ENCODE peak calls at places on chromosome 13, in four cellular contexts. W, K, V and A are unnamed samples.

GRCh38 chr13:48165727-48166126 is 67.3 kb upstream of the ITM2B start:
- DNase-seq in V (no peak), W (no peak), K (no peak), A (no peak)

GRCh38 chr13:43261018-43261417 is 237.6 kb downstream of the DNAJC15 start:
- DNase-seq in V (peak; percentile 90), K (no peak), W (no peak), A (peak; percentile 30)

GRCh38 chr13:108508263-108508662 is 121.1 kb upstream of the MYO16 start:
- DNase-seq in V (peak; percentile 29), K (peak; percentile 40), W (peak; percentile 36), A (peak; percentile 41)

GRCh38 chr13:40792284-40793051 is 3.1 kb downstream of the SLC25A15 start:
- DNase-seq in K (peak; percentile 17), W (no peak), V (no peak), A (no peak)

GRCh38 chr13:23621316-23621645 is 51.1 kb downstream of the TNFRSF19 start:
- DNase-seq in K (no peak), W (no peak), V (peak; percentile 96), A (peak; percentile 92)

GRCh38 chr13:101709952-101710351 is 257.5 kb downstream of the ITGBL1 start:
- DNase-seq in K (no peak), W (no peak), V (no peak), A (no peak)

GRCh38 chr13:40116008-40116407 is 460.5 kb downstream of the COG6 start:
- DNase-seq in K (no peak), W (no peak), V (peak; percentile 40), A (peak; percentile 88)

GRCh38 chr13:108915634-108916497 is 286.5 kb downstream of the MYO16 start:
- DNase-seq in W (no peak), V (peak; percentile 88), K (peak; percentile 76), A (peak; percentile 93)

GRCh38 chr13:86892330-86892729 is 778.8 kb upstream of the SLITRK5 start:
- DNase-seq in V (peak; percentile 2), W (no peak), K (no peak), A (no peak)

GRCh38 chr13:23506821-23507210 is 63.4 kb upstream of the TNFRSF19 start:
- DNase-seq in K (no peak), W (no peak), V (peak; percentile 98), A (peak; percentile 87)

GRCh38 chr13:101757446-101758039 is 305.1 kb downstream of the ITGBL1 start:
- DNase-seq in V (peak; percentile 50), K (no peak), W (no peak), A (peak; percentile 45)

GRCh38 chr13:34290661-34291060 is 472.7 kb downstream of the RFC3 start:
- DNase-seq in W (no peak), K (no peak), V (no peak), A (no peak)

GRCh38 chr13:62653371-62653770 is 1237.7 kb upstream of the PCDH20 start:
- DNase-seq in V (peak; percentile 18), W (no peak), K (no peak), A (no peak)

GRCh38 chr13:66459143-66459542 is 771.0 kb downstream of the PCDH9 start:
- DNase-seq in W (no peak), V (no peak), K (no peak), A (no peak)

GRCh38 chr13:109737606-109738005 is 48.8 kb downstream of the IRS2 start:
- DNase-seq in V (peak; percentile 65), K (no peak), W (no peak), A (no peak)

GRCh38 chr13:94154362-94154761 is 325.1 kb downstream of the DCT start:
- DNase-seq in K (no peak), W (no peak), V (peak; percentile 35), A (no peak)

GRCh38 chr13:21304256-21304655 is 127.8 kb downstream of the MRPL57 start:
- DNase-seq in W (no peak), V (no peak), K (no peak), A (no peak)

GRCh38 chr13:106133025-106133424 is 402.4 kb downstream of the EFNB2 start:
- DNase-seq in W (no peak), V (peak; percentile 81), K (no peak), A (peak; percentile 34)

GRCh38 chr13:114109646-114110045 is 22.8 kb downstream of the RASA3 start:
- DNase-seq in W (no peak), V (no peak), K (no peak), A (no peak)

GRCh38 chr13:28273919-28274318 is 135.6 kb downstream of the PAN3 start:
- DNase-seq in W (no peak), K (no peak), V (peak; percentile 3), A (no peak)

GRCh38 chr13:111632906-111633305 is 312.5 kb downstream of the TEX29 start:
- DNase-seq in W (no peak), V (no peak), K (peak; percentile 84), A (no peak)

GRCh38 chr13:43307921-43308433 is 284.6 kb downstream of the DNAJC15 start:
- DNase-seq in K (no peak), W (no peak), V (peak; percentile 87), A (peak; percentile 92)

GRCh38 chr13:44155422-44156293 is 218.0 kb upstream of the SERP2 start:
- DNase-seq in W (no peak), V (peak; percentile 45), K (peak; percentile 50), A (peak; percentile 43)

GRCh38 chr13:27791146-27791900 is 960 bp upstream of the GSX1 start:
- DNase-seq in W (no peak), K (no peak), V (no peak), A (no peak)

GRCh38 chr13:111941845-111942447 is 125.0 kb upstream of the SOX1 start:
- DNase-seq in K (peak; percentile 19), W (no peak), V (no peak), A (no peak)

GRCh38 chr13:91398413-91399188 is at the start of gene GPC5:
- DNase-seq in V (peak; percentile 43), W (peak; percentile 69), K (peak; percentile 89), A (peak; percentile 63)

GRCh38 chr13:28357846-28358496 is 137.0 kb downstream of the FLT1 start:
- DNase-seq in V (no peak), W (no peak), K (no peak), A (peak; percentile 68)

GRCh38 chr13:112686364-112686763 is 3.5 kb upstream of the ATP11A start:
- DNase-seq in W (no peak), V (no peak), K (peak; percentile 22), A (no peak)

DNA sequence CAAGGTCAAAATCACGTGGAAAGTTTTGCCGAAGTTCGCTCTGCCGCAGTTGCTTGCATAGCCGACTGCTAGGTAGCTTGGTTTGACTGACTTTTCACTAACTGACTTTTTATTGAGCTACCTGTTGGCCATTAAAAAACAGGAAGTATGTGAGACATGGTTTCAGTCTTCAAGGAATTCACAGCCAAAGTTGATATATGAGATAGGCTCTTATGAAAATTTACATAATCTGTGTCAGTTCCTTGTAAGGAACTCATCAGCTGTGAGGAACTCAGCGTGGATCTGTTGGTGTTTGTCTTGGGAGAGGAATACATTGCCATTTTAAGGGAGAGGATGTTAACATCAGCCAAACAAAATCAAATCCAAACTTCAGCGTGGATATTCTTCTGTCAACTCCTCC is 2.1 kb downstream of the RNF113B start:
- DNase-seq in W (no peak), V (peak; percentile 31), K (no peak), A (peak; percentile 42)
- H2BK5ac ChIP-seq in W (no peak overlapping the region), V (peak overlapping the region; percentile 91), K (no peak overlapping the region), A (no peak overlapping the region)

GRCh38 chr13:99501952-99502310 is 659 bp downstream of the TM9SF2 start:
- DNase-seq in W (no peak), K (no peak), V (peak; percentile 31), A (peak; percentile 52)
- H2BK5ac ChIP-seq in W (peak overlapping the region; percentile 71), K (no peak overlapping the region), V (peak overlapping the region; percentile 43), A (no peak overlapping the region)

GRCh38 chr13:30809787-30810186 is 74.4 kb downstream of the ALOX5AP start:
- DNase-seq in V (no peak), K (no peak), W (no peak), A (no peak)
- H2BK5ac ChIP-seq in V (no peak overlapping the region), K (no peak overlapping the region), W (no peak overlapping the region), A (no peak overlapping the region)

DNA sequence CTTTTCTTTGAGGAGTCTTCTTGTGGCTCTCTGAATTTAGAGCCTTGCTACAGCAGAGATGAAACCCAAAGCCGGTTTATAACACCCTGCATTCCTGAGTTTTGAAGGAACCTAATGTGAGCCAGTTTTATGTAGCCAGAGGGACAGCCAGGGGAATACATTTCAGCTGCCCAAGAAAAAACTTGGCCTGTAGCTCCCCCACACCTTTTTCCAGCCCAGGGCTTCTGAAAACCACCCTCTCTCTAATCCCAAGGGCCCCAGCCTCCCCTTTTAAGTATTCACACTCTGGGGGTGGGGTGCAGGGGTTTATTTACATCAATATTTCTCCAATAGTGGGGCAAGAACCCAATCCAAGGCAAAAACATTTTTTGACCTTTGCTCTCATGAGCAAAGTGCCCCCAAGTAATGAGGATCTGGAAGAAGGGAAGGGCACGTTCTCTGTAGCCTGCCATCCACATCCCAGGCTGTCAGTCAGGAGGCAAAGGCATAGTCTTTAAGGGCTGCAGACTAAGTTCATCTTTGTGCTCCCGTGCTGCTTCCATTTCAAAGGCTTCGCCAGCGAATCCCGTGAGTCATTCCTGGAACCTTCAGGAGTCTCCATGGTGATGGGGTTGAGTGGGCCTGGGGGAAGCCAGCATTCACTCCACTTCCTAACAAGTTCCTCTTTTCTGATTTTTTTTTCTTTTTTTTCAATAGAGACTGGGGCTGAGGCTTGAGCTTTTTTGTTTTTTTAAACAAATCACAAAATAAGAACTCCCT is 33.2 kb upstream of the MEDAG start:
- DNase-seq in V (peak; percentile 94), K (peak; percentile 81), W (peak; percentile 77), A (peak; percentile 94)
- H2BK5ac ChIP-seq in V (peak overlapping the region; percentile 82), K (no peak overlapping the region), W (no peak overlapping the region), A (peak overlapping the region; percentile 40)